ENCODE peak calls at places on chromosomes 3 and 15, in eight cellular contexts. M is HFF-Myc; Q is hypothalamus; N is activated T-cell treated with anti-CD3 and anti-CD28 coated beads for 4 hours; H is stimulated activated CD8-positive, alpha-beta memory T cell treated with anti-CD3 and anti-CD28 coated beads, Interleukin-15, amount 100 ng/mL, for 1 hour; Y is activated CD4-positive, alpha-beta T cell treated with anti-CD3 and anti-CD28 coated beads, Interleukin-2, amount 50 U/mL, for 1 hour; S is GM19239; G is frontal cortex. T is an unnamed sample.

GRCh38 chr15:78807359-78807758 is 3.9 kb downstream of the ADAMTS7 start:
- DNase-seq in H (no peak), G (no peak), N (no peak), Q (no peak), Y (no peak), S (no peak), M (no peak), T (no peak)

GRCh38 chr15:70806992-70807712 is 43.8 kb upstream of the UACA start:
- DNase-seq in H (no peak), Q (no peak), S (no peak), N (no peak), Y (no peak), M (no peak), G (peak; percentile 24), T (no peak)

GRCh38 chr3:50333744-50334328 is 5.8 kb upstream of the TUSC2 start:
- DNase-seq in G (peak; percentile 54), S (no peak), H (no peak), Q (no peak), N (no peak), M (no peak), Y (no peak), T (no peak)

GRCh38 chr3:60017631-60018030 is 967.8 kb upstream of the CFAP20DC start:
- DNase-seq in M (no peak), Q (no peak), S (no peak), G (no peak), N (peak; percentile 23), H (no peak), Y (peak; percentile 26), T (no peak)

GRCh38 chr3:156605686-156606605 is 51.0 kb upstream of the SSR3 start:
- DNase-seq in M (no peak), Y (no peak), N (no peak), H (no peak), G (peak; percentile 24), Q (peak; percentile 17), S (no peak), T (no peak)

GRCh38 chr3:71400986-71401451 is 182.5 kb downstream of the FOXP1 start:
- DNase-seq in N (no peak), H (no peak), G (no peak), Y (no peak), Q (no peak), S (no peak), M (no peak), T (no peak)

GRCh38 chr3:192802957-192803899 is 75.9 kb upstream of the FGF12 start:
- DNase-seq in Q (no peak), H (no peak), N (no peak), S (peak; percentile 36), M (no peak), Y (no peak), G (peak; percentile 43), T (peak; percentile 47)

GRCh38 chr3:30266536-30266935 is 339.9 kb upstream of the TGFBR2 start:
- DNase-seq in N (no peak), Y (no peak), G (no peak), S (no peak), Q (no peak), M (no peak), H (no peak), T (no peak)

GRCh38 chr15:96867992-96868391 is 537.5 kb downstream of the NR2F2 start:
- DNase-seq in Q (no peak), M (no peak), G (no peak), N (no peak), Y (no peak), H (no peak), S (no peak), T (no peak)

GRCh38 chr3:150074277-150074676 is 103.6 kb upstream of the PFN2 start:
- DNase-seq in M (no peak), N (no peak), G (no peak), S (no peak), H (no peak), Y (no peak), Q (no peak), T (no peak)

GRCh38 chr15:73352082-73352481 is 16.7 kb downstream of the HCN4 start:
- DNase-seq in Q (no peak), S (no peak), M (no peak), N (no peak), G (peak; percentile 49), Y (no peak), H (no peak), T (no peak)

GRCh38 chr3:55409802-55410201 is 77.3 kb downstream of the WNT5A start:
- DNase-seq in N (no peak), Q (no peak), Y (no peak), S (no peak), G (no peak), M (no peak), H (no peak), T (no peak)

GRCh38 chr15:100786901-100787566 is 92.6 kb upstream of the ALDH1A3 start:
- DNase-seq in G (no peak), N (no peak), M (no peak), Q (no peak), H (no peak), S (no peak), Y (no peak), T (no peak)

GRCh38 chr3:43691120-43692002 is 623 bp downstream of the ABHD5 start:
- DNase-seq in Y (peak; percentile 15), N (peak; percentile 17), H (no peak), M (no peak), S (peak; percentile 28), G (peak; percentile 41), Q (peak; percentile 26), T (peak; percentile 31)

GRCh38 chr3:151431940-151432339 is 28.9 kb downstream of the IGSF10 start:
- DNase-seq in G (no peak), Q (no peak), Y (no peak), M (no peak), H (no peak), N (no peak), S (no peak), T (no peak)

GRCh38 chr3:52067046-52067445 is 10.7 kb upstream of the DUSP7 start:
- DNase-seq in G (no peak), H (no peak), M (no peak), Y (no peak), Q (no peak), N (no peak), S (no peak), T (no peak)

GRCh38 chr3:32934150-32934742 is 17.2 kb upstream of the CCR4 start:
- DNase-seq in Y (no peak), G (peak; percentile 21), S (peak; percentile 18), H (no peak), N (no peak), M (no peak), Q (no peak), T (no peak)

GRCh38 chr15:57772223-57772957 is 65.9 kb downstream of the POLR2M start:
- DNase-seq in H (no peak), M (peak; percentile 17), G (no peak), N (no peak), Q (no peak), Y (no peak), S (no peak), T (no peak)

GRCh38 chr3:13041113-13041776 is 32.0 kb downstream of the IQSEC1 start:
- DNase-seq in Y (no peak), N (no peak), S (no peak), M (no peak), Q (no peak), H (no peak), G (no peak), T (no peak)

GRCh38 chr3:32643354-32643753 is 41.6 kb upstream of the CNOT10 start:
- DNase-seq in Y (no peak), N (no peak), S (no peak), G (no peak), M (no peak), H (no peak), Q (no peak), T (no peak)

GRCh38 chr3:53049987-53050386 is 4.1 kb upstream of the SFMBT1 start:
- DNase-seq in M (no peak), Q (no peak), G (no peak), H (no peak), N (no peak), Y (no peak), S (no peak), T (no peak)

GRCh38 chr3:127151992-127152391 is 40.9 kb upstream of the PRR23E start:
- DNase-seq in S (no peak), Q (no peak), M (no peak), G (no peak), H (no peak), Y (no peak), N (no peak), T (no peak)

GRCh38 chr3:128618398-128618726 is 32.3 kb downstream of the RPN1 start:
- DNase-seq in Y (no peak), Q (no peak), N (no peak), M (no peak), H (no peak), S (no peak), G (no peak), T (no peak)

GRCh38 chr3:126607214-126607908 is 47.6 kb downstream of the TXNRD3 start:
- DNase-seq in H (no peak), Q (no peak), Y (no peak), N (no peak), G (peak; percentile 20), M (no peak), S (no peak), T (no peak)

GRCh38 chr3:41064526-41064925 is 134.8 kb upstream of the CTNNB1 start:
- DNase-seq in Y (no peak), N (no peak), M (no peak), S (no peak), G (no peak), H (no peak), Q (no peak), T (no peak)

GRCh38 chr3:109328202-109328601 is 9.1 kb downstream of the DPPA4 start:
- DNase-seq in H (no peak), N (no peak), G (no peak), S (no peak), M (no peak), Q (no peak), Y (no peak), T (no peak)

GRCh38 chr3:107116251-107116650 is 261.0 kb upstream of the CCDC54 start:
- DNase-seq in H (no peak), M (no peak), Y (no peak), S (no peak), N (no peak), G (no peak), Q (no peak), T (peak; percentile 48)

GRCh38 chr3:54968546-54969172 is 40.8 kb upstream of the LRTM1 start:
- DNase-seq in Q (no peak), N (no peak), G (no peak), M (no peak), Y (no peak), H (no peak), S (no peak), T (peak; percentile 2)